ENCODE peak calls at places on chromosomes 3 and 15, in ten cellular contexts. D is astrocyte of the spinal cord; B is OCI-LY7; Y is CD4-positive, alpha-beta T cell; Q is progenitor cell of endocrine pancreas; E is kidney epithelial cell; C is RWPE1; N is brain microvascular endothelial cell; O is GM20000; A is GM13977. V is an unnamed sample.

GRCh38 chr3:100533176-100533575 is 40.8 kb downstream of the TMEM45A start:
- DNase-seq in D (no peak), B (no peak), Y (no peak), Q (no peak), E (no peak), C (no peak), N (no peak), O (no peak), A (no peak), V (no peak)

GRCh38 chr15:70023769-70024491 is 73.8 kb downstream of the TLE3 start:
- DNase-seq in D (peak), B (no peak), Y (no peak), Q (no peak), E (no peak), C (peak), N (peak), O (no peak), A (no peak), V (no peak)

GRCh38 chr15:71325461-71325860 is 210.2 kb downstream of the THSD4 start:
- DNase-seq in D (peak), B (no peak), Y (no peak), Q (no peak), E (no peak), C (peak), N (peak), O (no peak), A (no peak), V (no peak)

GRCh38 chr15:76169792-76170425 is 110.1 kb downstream of the TMEM266 start:
- DNase-seq in D (no peak), B (no peak), Y (no peak), Q (no peak), E (no peak), C (no peak), N (no peak), O (no peak), A (no peak), V (no peak)

GRCh38 chr3:40128169-40128568 is 181.3 kb upstream of the EIF1B start:
- DNase-seq in D (no peak), B (no peak), Y (no peak), Q (no peak), E (peak), C (no peak), N (no peak), O (no peak), A (no peak), V (no peak)

GRCh38 chr3:52062499-52062898 is 6.1 kb upstream of the DUSP7 start:
- DNase-seq in D (peak), B (peak), Y (no peak), Q (no peak), E (peak), C (peak), N (peak), O (peak), A (peak), V (no peak)

GRCh38 chr3:30982676-30983075 is 88.2 kb upstream of the GADL1 start:
- DNase-seq in D (no peak), B (no peak), Y (no peak), Q (no peak), E (no peak), C (no peak), N (no peak), O (no peak), A (no peak), V (no peak)

GRCh38 chr3:28841436-28841835 is 439.4 kb upstream of the RBMS3 start:
- DNase-seq in D (no peak), B (no peak), Y (no peak), Q (no peak), E (no peak), C (no peak), N (no peak), O (no peak), A (no peak), V (no peak)

GRCh38 chr3:188881954-188882641 is 289.7 kb upstream of the TPRG1 start:
- DNase-seq in D (peak), B (no peak), Y (no peak), Q (no peak), E (peak), C (peak), N (peak), O (no peak), A (no peak), V (no peak)

GRCh38 chr3:109773006-109773405 is 435.7 kb upstream of the DPPA4 start:
- DNase-seq in D (peak), B (no peak), Y (no peak), Q (no peak), E (no peak), C (no peak), N (no peak), O (no peak), A (no peak), V (no peak)

GRCh38 chr3:39637807-39638206 is 170.3 kb downstream of the MOBP start:
- DNase-seq in D (peak), B (no peak), Y (no peak), Q (no peak), E (peak), C (peak), N (peak), O (no peak), A (no peak), V (no peak)

GRCh38 chr15:57949374-57949938 is 116.1 kb downstream of the ALDH1A2 start:
- DNase-seq in D (no peak), B (no peak), Y (no peak), Q (no peak), E (no peak), C (no peak), N (no peak), O (no peak), A (no peak), V (no peak)

GRCh38 chr3:195208183-195208582 is 62.8 kb downstream of the XXYLT1 start:
- DNase-seq in D (no peak), B (peak), Y (no peak), Q (no peak), E (no peak), C (no peak), N (no peak), O (peak), A (peak), V (no peak)

GRCh38 chr3:8313591-8314298 is 187.9 kb upstream of the LMCD1 start:
- DNase-seq in D (no peak), B (no peak), Y (no peak), Q (no peak), E (no peak), C (no peak), N (no peak), O (no peak), A (no peak), V (no peak)

GRCh38 chr15:90851114-90851513 is 17.3 kb upstream of the FURIN start:
- DNase-seq in D (no peak), B (no peak), Y (no peak), Q (no peak), E (no peak), C (no peak), N (no peak), O (no peak), A (no peak), V (no peak)

GRCh38 chr15:68407886-68408500 is 24.0 kb downstream of the ITGA11 start:
- DNase-seq in D (no peak), B (no peak), Y (no peak), Q (no peak), E (no peak), C (no peak), N (no peak), O (no peak), A (no peak), V (no peak)

GRCh38 chr3:165185707-165186327 is 10.4 kb downstream of the SLITRK3 start:
- DNase-seq in D (peak), B (peak), Y (no peak), Q (peak), E (no peak), C (peak), N (peak), O (peak), A (peak), V (no peak)

GRCh38 chr3:110006913-110007312 is 669.6 kb upstream of the DPPA4 start:
- DNase-seq in D (no peak), B (no peak), Y (no peak), Q (no peak), E (no peak), C (no peak), N (no peak), O (no peak), A (no peak), V (no peak)

GRCh38 chr3:64048631-64049061 is 25.4 kb upstream of the PSMD6 start:
- DNase-seq in D (peak), B (no peak), Y (no peak), Q (no peak), E (no peak), C (no peak), N (no peak), O (no peak), A (no peak), V (no peak)

GRCh38 chr15:81400640-81401236 is 26.7 kb upstream of the TMC3 start:
- DNase-seq in D (peak), B (peak), Y (no peak), Q (no peak), E (no peak), C (peak), N (peak), O (peak), A (peak), V (no peak)

GRCh38 chr3:18556001-18556408 is 130.9 kb upstream of the SATB1 start:
- DNase-seq in D (no peak), B (no peak), Y (no peak), Q (no peak), E (no peak), C (no peak), N (no peak), O (no peak), A (no peak), V (no peak)

GRCh38 chr3:77179762-77180161 is 139.9 kb downstream of the ROBO2 start:
- DNase-seq in D (no peak), B (no peak), Y (no peak), Q (no peak), E (no peak), C (no peak), N (no peak), O (no peak), A (no peak), V (no peak)

GRCh38 chr3:50010959-50011358 is 71.0 kb downstream of the RBM6 start:
- DNase-seq in D (no peak), B (no peak), Y (no peak), Q (no peak), E (no peak), C (no peak), N (peak), O (no peak), A (no peak), V (no peak)

GRCh38 chr3:183526838-183527420 is 28.6 kb downstream of the KLHL6 start:
- DNase-seq in D (no peak), B (no peak), Y (no peak), Q (no peak), E (no peak), C (no peak), N (no peak), O (no peak), A (no peak), V (no peak)

GRCh38 chr15:38781196-38781595 is 216.6 kb upstream of the RASGRP1 start:
- DNase-seq in D (no peak), B (no peak), Y (no peak), Q (no peak), E (no peak), C (no peak), N (no peak), O (no peak), A (no peak), V (no peak)

GRCh38 chr3:27312044-27312668 is 57.0 kb downstream of the NEK10 start:
- DNase-seq in D (peak), B (peak), Y (no peak), Q (no peak), E (peak), C (peak), N (peak), O (peak), A (peak), V (no peak)

GRCh38 chr15:45471151-45471550 is 51.4 kb downstream of the SLC30A4 start:
- DNase-seq in D (no peak), B (no peak), Y (no peak), Q (no peak), E (no peak), C (no peak), N (no peak), O (no peak), A (no peak), V (peak)

GRCh38 chr3:40765884-40766283 is 241.1 kb downstream of the ZNF621 start:
- DNase-seq in D (peak), B (no peak), Y (no peak), Q (no peak), E (no peak), C (no peak), N (no peak), O (peak), A (peak), V (no peak)

GRCh38 chr3:67384790-67385397 is 269.5 kb downstream of the SUCLG2 start:
- DNase-seq in D (peak), B (peak), Y (peak), Q (peak), E (no peak), C (no peak), N (peak), O (peak), A (peak), V (no peak)

GRCh38 chr3:140911822-140912221 is 29.8 kb upstream of the SLC25A36 start:
- DNase-seq in D (no peak), B (no peak), Y (no peak), Q (no peak), E (no peak), C (no peak), N (no peak), O (no peak), A (no peak), V (no peak)

GRCh38 chr3:128188958-128189357 is 35.7 kb downstream of the EEFSEC start:
- DNase-seq in D (no peak), B (no peak), Y (no peak), Q (no peak), E (no peak), C (no peak), N (no peak), O (no peak), A (no peak), V (no peak)
- TF ChIP-seq CTCF in D (no peak), B (no peak), Y (no peak), Q (no peak), E (no peak), C (no peak), N (no peak), O (no peak), A (no peak), V (no peak)

DNA sequence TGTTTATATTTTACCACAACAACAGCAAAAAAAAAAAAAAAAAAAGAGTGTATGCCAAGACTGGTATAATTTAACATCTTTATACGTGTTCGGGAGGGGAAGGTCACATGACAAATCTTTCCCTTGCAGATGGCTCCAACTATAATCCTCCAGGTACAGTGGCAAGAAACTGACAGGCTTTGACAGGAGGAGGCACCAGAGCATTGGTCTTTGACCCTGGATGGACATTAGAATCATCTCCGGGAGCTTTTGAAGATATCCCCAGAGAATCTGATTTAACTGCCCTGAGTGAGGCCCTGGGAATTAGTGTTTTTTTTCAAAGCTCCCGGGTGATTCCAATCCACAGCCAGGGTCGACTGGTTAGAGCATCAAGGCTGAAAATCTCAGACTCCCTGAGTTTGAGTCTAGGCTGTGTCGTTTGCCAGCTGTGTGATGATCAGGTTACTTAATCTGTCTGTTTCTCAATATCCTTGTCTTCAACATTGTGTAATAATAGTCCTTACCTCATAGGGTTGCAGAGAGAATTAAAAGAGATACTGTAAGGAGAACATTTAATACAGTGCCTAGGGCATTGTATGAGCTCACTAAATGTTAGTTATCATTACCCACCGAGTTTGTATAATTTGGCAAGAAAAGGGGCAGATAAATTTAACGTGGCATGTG is 8.9 kb upstream of the SEMA5B start:
- DNase-seq in D (no peak), B (no peak), Y (no peak), Q (no peak), E (no peak), C (peak), N (peak), O (no peak), A (no peak), V (no peak)
- TF ChIP-seq CTCF in D (no peak), B (no peak), Y (no peak), Q (no peak), E (no peak), C (no peak), N (no peak), O (no peak), A (no peak), V (peak)

GRCh38 chr3:176926034-176926433 is 271.2 kb downstream of the TBL1XR1 start:
- DNase-seq in D (no peak), B (no peak), Y (no peak), Q (no peak), E (no peak), C (no peak), N (no peak), O (no peak), A (no peak), V (no peak)

GRCh38 chr3:176927280-176927679 is 270.0 kb downstream of the TBL1XR1 start:
- DNase-seq in D (no peak), B (no peak), Y (no peak), Q (no peak), E (no peak), C (no peak), N (no peak), O (no peak), A (no peak), V (no peak)

GRCh38 chr3:176930942-176931341 is 266.3 kb downstream of the TBL1XR1 start:
- DNase-seq in D (no peak), B (no peak), Y (no peak), Q (no peak), E (no peak), C (no peak), N (no peak), O (no peak), A (no peak), V (no peak)

GRCh38 chr3:176926688-176927087 is 270.6 kb downstream of the TBL1XR1 start:
- DNase-seq in D (no peak), B (no peak), Y (no peak), Q (no peak), E (no peak), C (no peak), N (no peak), O (no peak), A (no peak), V (no peak)

GRCh38 chr3:176927985-176928931 is 269.0 kb downstream of the TBL1XR1 start:
- DNase-seq in D (no peak), B (no peak), Y (no peak), Q (no peak), E (no peak), C (no peak), N (no peak), O (no peak), A (no peak), V (no peak)
- TF ChIP-seq CTCF in D (no peak), B (no peak), Y (no peak), Q (no peak), E (no peak), C (no peak), N (no peak), O (no peak), A (no peak), V (no peak)

DNA sequence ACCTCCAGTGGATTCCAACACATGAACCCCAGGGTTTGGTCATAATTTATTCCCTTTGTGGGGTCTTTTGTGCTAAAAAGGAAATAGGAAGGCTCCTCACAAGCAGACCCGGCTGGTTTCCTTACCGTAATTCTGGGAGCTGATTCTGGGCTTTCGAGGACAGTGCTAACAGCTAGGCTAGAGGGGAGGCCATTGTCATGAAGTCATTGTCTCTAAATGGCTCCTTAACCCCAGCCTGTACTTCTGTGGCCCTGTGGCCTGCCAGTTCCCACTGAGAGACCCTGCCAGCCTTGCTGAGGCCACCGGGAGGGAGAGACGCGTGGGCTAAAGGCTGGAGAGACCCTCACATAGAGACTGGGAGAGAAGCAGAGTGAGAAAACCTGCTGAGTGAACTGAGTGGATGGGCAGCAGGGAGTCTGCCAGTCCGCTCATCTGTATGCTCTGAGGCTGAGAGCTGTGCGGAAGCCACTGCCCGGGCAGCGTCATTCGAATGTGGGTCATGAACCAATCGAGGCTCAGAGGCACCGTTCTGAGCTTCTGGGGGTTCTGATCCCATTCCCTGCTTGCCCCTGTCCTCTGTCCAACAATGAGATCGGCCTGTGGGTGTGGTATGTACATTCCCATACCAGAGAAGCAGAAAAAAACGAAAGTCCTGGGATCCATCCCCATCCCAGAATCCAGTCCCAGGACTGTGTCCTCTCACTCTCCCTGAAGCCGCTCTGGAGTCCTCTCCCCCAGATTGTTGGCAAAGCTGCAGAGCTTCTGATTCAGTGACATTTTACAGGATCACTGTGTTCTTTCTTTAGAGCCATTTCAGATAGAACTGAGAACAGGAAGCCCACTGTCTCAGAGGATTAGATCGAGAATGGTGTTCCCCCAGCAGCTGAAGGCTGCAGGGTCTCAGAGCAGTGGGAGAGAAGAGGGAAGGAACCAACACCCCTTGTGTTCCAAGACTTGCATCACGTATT is 21.3 kb upstream of the DGKG start:
- DNase-seq in D (no peak), B (no peak), Y (no peak), Q (no peak), E (no peak), C (no peak), N (no peak), O (no peak), A (no peak), V (no peak)
- TF ChIP-seq CTCF in D (no peak), B (no peak), Y (no peak), Q (no peak), E (no peak), C (no peak), N (no peak), O (no peak), A (no peak), V (no peak)

GRCh38 chr3:11021611-11022011 is 29.1 kb downstream of the SLC6A1 start:
- DNase-seq in D (no peak), B (no peak), Y (no peak), Q (no peak), E (no peak), C (no peak), N (no peak), O (no peak), A (no peak), V (no peak)
- TF ChIP-seq CTCF in D (no peak), B (no peak), Y (no peak), Q (no peak), E (no peak), C (no peak), N (no peak), O (no peak), A (no peak), V (no peak)

GRCh38 chr3:98801042-98801747 is 38.1 kb downstream of the ST3GAL6 start:
- DNase-seq in D (no peak), B (no peak), Y (no peak), Q (no peak), E (no peak), C (no peak), N (no peak), O (no peak), A (no peak), V (no peak)
- TF ChIP-seq CTCF in D (peak), B (peak), Y (no peak), Q (peak), E (peak), C (no peak), N (peak), O (no peak), A (no peak), V (peak)

V was measured in chondrocyte.